ENCODE peak calls at places on chromosomes 4 and X, in ten cellular contexts. F, R, M, O, V, G, X, Y, N and K are unnamed samples.

GRCh38 chr4:7430368-7430964 is 4.3 kb downstream of the PSAPL1 start:
- DNase-seq in F (peak; percentile 39), R (no peak), M (no peak), O (no peak), V (no peak), G (no peak), X (no peak), Y (no peak), N (no peak), K (no peak)

GRCh38 chrX:63809158-63809557 is 24.1 kb upstream of the ARHGEF9 start:
- DNase-seq in F (no peak), R (no peak), M (no peak), O (no peak), V (no peak), G (no peak), X (no peak), Y (no peak), N (no peak), K (no peak)

GRCh38 chr4:48254381-48255072 is 15.1 kb downstream of the TEC start:
- DNase-seq in F (no peak), R (peak; percentile 97), M (peak; percentile 73), O (no peak), V (no peak), G (no peak), X (no peak), Y (no peak), N (peak; percentile 98), K (no peak)

GRCh38 chrX:134908235-134908834 is 82.5 kb upstream of the SMIM10 start:
- DNase-seq in F (peak; percentile 37), R (peak; percentile 72), M (peak; percentile 68), O (no peak), V (peak; percentile 11), G (no peak), X (no peak), Y (no peak), N (peak; percentile 74), K (no peak)

GRCh38 chrX:130330706-130331105 is 9.0 kb upstream of the SLC25A14 start:
- DNase-seq in F (peak; percentile 57), R (peak; percentile 48), M (peak; percentile 51), O (peak; percentile 61), V (peak; percentile 56), G (peak; percentile 47), X (no peak), Y (peak; percentile 42), N (peak; percentile 61), K (peak; percentile 50)

GRCh38 chr4:174864031-174864430 is 35.0 kb upstream of the GLRA3 start:
- DNase-seq in F (no peak), R (no peak), M (no peak), O (no peak), V (no peak), G (no peak), X (no peak), Y (no peak), N (no peak), K (no peak)

GRCh38 chr4:40254961-40255721 is 58.3 kb downstream of the RHOH start:
- DNase-seq in F (peak; percentile 39), R (peak; percentile 87), M (peak; percentile 46), O (no peak), V (no peak), G (no peak), X (no peak), Y (no peak), N (peak; percentile 77), K (no peak)

GRCh38 chrX:13473666-13474516 is 95.5 kb upstream of the EGFL6 start:
- DNase-seq in F (no peak), R (peak; percentile 63), M (peak; percentile 56), O (no peak), V (peak; percentile 32), G (no peak), X (no peak), Y (peak; percentile 46), N (peak; percentile 56), K (no peak)

GRCh38 chr4:8079031-8079885 is 79.4 kb downstream of the ABLIM2 start:
- DNase-seq in F (no peak), R (no peak), M (peak; percentile 79), O (peak; percentile 80), V (no peak), G (peak; percentile 72), X (peak; percentile 19), Y (no peak), N (no peak), K (no peak)

GRCh38 chr4:7295917-7296660 is 103.8 kb downstream of the SORCS2 start:
- DNase-seq in F (peak; percentile 26), R (peak; percentile 37), M (peak; percentile 39), O (peak; percentile 39), V (peak; percentile 64), G (peak; percentile 24), X (no peak), Y (no peak), N (peak; percentile 20), K (peak; percentile 76)

GRCh38 chr4:24598025-24598424 is 13.7 kb upstream of the DHX15 start:
- DNase-seq in F (peak; percentile 95), R (no peak), M (no peak), O (peak; percentile 67), V (no peak), G (peak; percentile 83), X (no peak), Y (no peak), N (no peak), K (no peak)

GRCh38 chrX:46374371-46374770 is 170.8 kb downstream of the ZNF674 start:
- DNase-seq in F (no peak), R (no peak), M (no peak), O (no peak), V (no peak), G (no peak), X (no peak), Y (no peak), N (no peak), K (no peak)

GRCh38 chr4:85250852-85251251 is 224.1 kb upstream of the ARHGAP24 start:
- DNase-seq in F (no peak), R (no peak), M (no peak), O (no peak), V (no peak), G (no peak), X (no peak), Y (no peak), N (no peak), K (no peak)
- TF ChIP-seq CTCF in F (no peak), R (no peak), M (no peak), O (no peak), V (no peak), G (no peak), X (no peak), Y (no peak), N (no peak), K (no peak)

DNA sequence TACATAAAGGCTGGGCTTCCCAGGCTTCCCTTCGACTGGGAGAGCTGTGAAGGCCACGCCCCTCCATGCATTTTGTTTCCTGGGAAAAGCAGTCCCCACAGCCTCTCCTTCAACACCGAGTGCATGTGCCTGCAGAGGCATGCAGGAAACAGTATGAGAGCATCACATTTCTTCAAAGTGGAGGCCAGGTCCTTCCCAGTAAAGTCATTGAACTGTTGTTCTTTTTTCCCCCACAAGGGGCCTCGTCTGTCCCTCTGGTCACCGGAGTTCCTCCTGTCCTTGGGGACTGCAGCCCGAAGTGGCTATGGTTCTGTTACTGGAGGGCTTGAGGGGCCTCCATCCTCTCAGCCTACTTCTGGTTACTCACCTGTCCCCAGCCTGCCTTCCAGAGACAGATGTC is 56.0 kb downstream of the RAI2 start:
- DNase-seq in F (peak; percentile 11), R (no peak), M (no peak), O (no peak), V (no peak), G (no peak), X (no peak), Y (no peak), N (no peak), K (no peak)
- TF ChIP-seq CTCF in F (peak; percentile 33), R (peak; percentile 18), M (no peak), O (no peak), V (no peak), G (no peak), X (no peak), Y (no peak), N (no peak), K (no peak)

DNA sequence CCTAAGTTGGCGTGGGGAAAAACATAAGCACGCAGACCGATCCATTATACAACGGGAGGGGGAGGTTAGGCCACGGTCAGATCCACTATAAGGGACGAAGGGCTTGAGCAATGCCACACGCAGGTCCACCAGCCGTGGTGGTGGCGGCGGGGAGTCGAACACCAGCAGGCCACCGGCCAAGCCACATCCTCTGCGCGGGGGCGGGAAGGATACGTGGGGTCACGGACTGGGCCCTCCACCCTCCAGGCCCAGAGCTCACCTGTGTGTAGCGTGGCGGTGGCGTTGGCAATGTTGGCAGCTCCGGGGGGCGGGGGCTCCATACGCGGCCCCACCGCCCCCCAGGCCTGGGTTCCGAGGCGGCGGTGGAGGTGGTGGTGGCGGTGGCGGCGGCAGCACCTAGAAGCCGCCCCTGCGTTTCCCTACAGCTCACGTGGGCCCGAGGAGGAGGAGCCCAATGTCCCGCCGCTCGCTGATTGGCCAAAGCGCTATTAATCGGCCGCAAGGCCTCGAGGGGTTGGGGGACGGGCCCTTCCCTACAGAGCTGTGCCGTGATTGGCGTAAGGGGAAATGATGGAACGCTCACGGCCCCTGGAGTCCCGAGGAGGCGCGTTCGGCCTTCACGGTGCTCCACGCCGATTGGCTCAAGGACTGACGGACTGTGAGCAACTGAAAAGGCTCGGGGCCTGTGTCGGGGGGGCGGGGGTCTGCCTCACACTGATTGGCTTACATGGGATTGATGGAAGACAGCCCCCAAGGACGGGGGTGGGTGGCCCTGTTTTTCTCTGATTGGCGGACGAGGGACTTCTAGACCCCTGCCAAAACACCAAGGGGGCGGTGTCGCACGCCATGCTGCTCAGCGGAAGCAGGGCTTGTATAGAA is at the start of gene ELK1:
- DNase-seq in F (peak; percentile 97), R (peak; percentile 97), M (peak; percentile 99), O (peak; percentile 91), V (peak; percentile 85), G (peak; percentile 94), X (peak; percentile 95), Y (peak; percentile 90), N (peak; percentile 98), K (peak; percentile 86)
- TF ChIP-seq CTCF in F (no peak), R (no peak), M (no peak), O (no peak), V (no peak), G (no peak), X (no peak), Y (no peak), N (no peak), K (no peak)

GRCh38 chr4:82560853-82561744 is 689 bp downstream of the TMEM150C start:
- DNase-seq in F (no peak), R (no peak), M (no peak), O (peak; percentile 32), V (peak; percentile 36), G (peak; percentile 9), X (no peak), Y (no peak), N (peak; percentile 12), K (peak; percentile 36)

GRCh38 chr4:82551734-82552133 is 10.1 kb downstream of the TMEM150C start:
- DNase-seq in F (no peak), R (no peak), M (no peak), O (no peak), V (no peak), G (no peak), X (no peak), Y (no peak), N (no peak), K (no peak)

GRCh38 chr4:82553020-82553419 is 8.8 kb downstream of the TMEM150C start:
- DNase-seq in F (no peak), R (no peak), M (no peak), O (no peak), V (no peak), G (no peak), X (no peak), Y (no peak), N (no peak), K (no peak)

GRCh38 chr4:82559735-82560120 is 2.1 kb downstream of the TMEM150C start:
- DNase-seq in F (no peak), R (no peak), M (no peak), O (no peak), V (no peak), G (no peak), X (no peak), Y (no peak), N (no peak), K (no peak)

GRCh38 chr4:82555279-82555678 is 6.5 kb downstream of the TMEM150C start:
- DNase-seq in F (no peak), R (no peak), M (no peak), O (no peak), V (no peak), G (no peak), X (no peak), Y (no peak), N (no peak), K (no peak)
- TF ChIP-seq CTCF in F (no peak), R (peak; percentile 5), M (no peak), O (no peak), V (no peak), G (no peak), X (no peak), Y (no peak), N (no peak), K (no peak)